ENCODE peak calls at places on chromosome 16, in nine cellular contexts. P, N, T, X, L, R, D, M and Z are unnamed samples.

GRCh38 chr16:85239239-85239638 is 127.0 kb upstream of the CIBAR2 start:
- DNase-seq in P (no peak), N (no peak), T (no peak), X (no peak), L (no peak), R (no peak), D (no peak), M (no peak), Z (no peak)

GRCh38 chr16:2532494-2533141 is 1.4 kb upstream of the CEMP1 start:
- DNase-seq in P (peak), N (no peak), T (no peak), X (no peak), L (peak), R (peak), D (peak), M (no peak), Z (peak)

GRCh38 chr16:86774931-86775330 is 196.6 kb downstream of the FOXL1 start:
- DNase-seq in P (no peak), N (no peak), T (no peak), X (no peak), L (no peak), R (no peak), D (no peak), M (no peak), Z (no peak)

GRCh38 chr16:14071576-14072271 is 605 bp downstream of the MRTFB start:
- DNase-seq in P (no peak), N (no peak), T (no peak), X (peak), L (peak), R (peak), D (peak), M (no peak), Z (peak)

GRCh38 chr16:68377667-68378420 is 67.0 kb downstream of the PRMT7 start:
- DNase-seq in P (no peak), N (no peak), T (no peak), X (no peak), L (no peak), R (no peak), D (no peak), M (no peak), Z (no peak)

GRCh38 chr16:27538508-27538907 is 11.2 kb downstream of the GTF3C1 start:
- DNase-seq in P (no peak), N (no peak), T (no peak), X (no peak), L (no peak), R (no peak), D (no peak), M (no peak), Z (no peak)

GRCh38 chr16:14676633-14677032 is 17.5 kb downstream of the PLA2G10 start:
- DNase-seq in P (no peak), N (no peak), T (no peak), X (no peak), L (no peak), R (no peak), D (no peak), M (no peak), Z (no peak)

GRCh38 chr16:19900590-19900989 is 15.9 kb upstream of the GPRC5B start:
- DNase-seq in P (no peak), N (no peak), T (no peak), X (no peak), L (no peak), R (no peak), D (no peak), M (no peak), Z (no peak)

GRCh38 chr16:4103741-4104140 is 12.5 kb downstream of the ADCY9 start:
- DNase-seq in P (no peak), N (no peak), T (no peak), X (no peak), L (no peak), R (no peak), D (no peak), M (no peak), Z (no peak)

GRCh38 chr16:56964243-56965148 is 2.7 kb downstream of the CETP start:
- DNase-seq in P (peak), N (peak), T (peak), X (peak), L (no peak), R (peak), D (peak), M (peak), Z (peak)

GRCh38 chr16:2331932-2332267 is 8.6 kb downstream of the ABCA3 start:
- DNase-seq in P (no peak), N (no peak), T (no peak), X (no peak), L (no peak), R (no peak), D (no peak), M (no peak), Z (no peak)

GRCh38 chr16:23578096-23578830 is 17.9 kb downstream of the NDUFAB1 start:
- DNase-seq in P (no peak), N (no peak), T (no peak), X (no peak), L (no peak), R (no peak), D (no peak), M (no peak), Z (no peak)

GRCh38 chr16:80084614-80085013 is 456.2 kb upstream of the DYNLRB2 start:
- DNase-seq in P (no peak), N (peak), T (no peak), X (peak), L (no peak), R (no peak), D (peak), M (no peak), Z (peak)

GRCh38 chr16:72836985-72837384 is 210.9 kb downstream of the ZFHX3 start:
- DNase-seq in P (no peak), N (peak), T (no peak), X (no peak), L (no peak), R (no peak), D (no peak), M (no peak), Z (no peak)

GRCh38 chr16:27486344-27486743 is 63.4 kb downstream of the GTF3C1 start:
- DNase-seq in P (no peak), N (no peak), T (no peak), X (no peak), L (no peak), R (no peak), D (no peak), M (no peak), Z (no peak)

GRCh38 chr16:75965504-75966374 is 239.4 kb upstream of the CPHXL start:
- DNase-seq in P (no peak), N (peak), T (no peak), X (no peak), L (no peak), R (no peak), D (peak), M (no peak), Z (no peak)

GRCh38 chr16:31351246-31351936 is 3.6 kb upstream of the ITGAX start:
- DNase-seq in P (no peak), N (no peak), T (no peak), X (no peak), L (no peak), R (no peak), D (no peak), M (no peak), Z (no peak)